ENCODE peak calls at places on chromosomes 7 and 10, in eight cellular contexts. T is dorsolateral prefrontal cortex, P is foreskin fibroblast, H is tibial artery, U is HCT116, M is adrenal gland, E is keratinocyte, X is astrocyte of the spinal cord. G is an unnamed sample.

GRCh38 chr7:3371601-3372000 is 70.5 kb downstream of the SDK1 start:
- DNase-seq in P (peak), E (no peak), U (no peak), X (peak), T (no peak), H (no peak), M (no peak), G (no peak)

GRCh38 chr10:122715576-122715975 is 15.9 kb upstream of the C10orf120 start:
- DNase-seq in P (no peak), H (no peak), M (no peak), X (no peak), U (no peak), T (no peak), E (no peak), G (no peak)

GRCh38 chr10:131676448-131676847 is 224.4 kb upstream of the PPP2R2D start:
- DNase-seq in M (no peak), P (no peak), E (no peak), T (no peak), H (no peak), U (no peak), X (no peak), G (no peak)

GRCh38 chr7:156177396-156178055 is 365.3 kb upstream of the SHH start:
- DNase-seq in X (no peak), U (no peak), P (no peak), E (no peak), H (no peak), M (peak), T (no peak), G (no peak)

GRCh38 chr7:129635300-129636029 is 23.9 kb downstream of the NRF1 start:
- DNase-seq in T (peak), P (peak), H (peak), U (peak), X (peak), M (peak), E (no peak), G (peak)

GRCh38 chr7:27134392-27134791 is 3.8 kb upstream of the HOXA4 start:
- DNase-seq in H (no peak), M (peak), U (no peak), T (no peak), E (no peak), P (peak), X (peak), G (peak)

GRCh38 chr10:14648042-14648765 is 126.5 kb downstream of the FAM107B start:
- DNase-seq in X (peak), H (peak), M (peak), T (peak), E (no peak), P (peak), U (no peak), G (peak)

GRCh38 chr10:28202941-28203352 is 99.9 kb downstream of the MPP7 start:
- DNase-seq in H (peak), T (no peak), U (no peak), P (peak), M (no peak), E (no peak), X (no peak), G (no peak)

GRCh38 chr7:149415391-149416068 is 45.3 kb downstream of the ZNF777 start:
- DNase-seq in P (peak), E (no peak), U (no peak), X (no peak), H (no peak), M (no peak), T (no peak), G (no peak)
- H3K4me3 ChIP-seq in P (peak), E (no peak), U (no peak), X (peak), H (peak), M (no peak), T (peak), G (no peak)

GRCh38 chr10:48639646-48640045 is 34.8 kb upstream of the ARHGAP22 start:
- DNase-seq in M (no peak), T (no peak), U (no peak), E (no peak), X (no peak), P (no peak), H (no peak), G (no peak)
- H3K4me3 ChIP-seq in M (no peak), T (no peak), U (no peak), E (no peak), X (no peak), P (no peak), H (no peak), G (no peak)

GRCh38 chr10:72332423-72333110 is 22.2 kb downstream of the DNAJB12 start:
- DNase-seq in H (no peak), T (no peak), P (no peak), E (no peak), U (no peak), X (no peak), M (no peak), G (no peak)

GRCh38 chr10:72330059-72330426 is 24.7 kb downstream of the DNAJB12 start:
- DNase-seq in X (no peak), H (no peak), T (no peak), U (no peak), E (no peak), P (no peak), M (no peak), G (no peak)

GRCh38 chr10:72333111-72334012 is 21.4 kb downstream of the DNAJB12 start:
- DNase-seq in X (no peak), P (no peak), E (no peak), M (no peak), U (no peak), H (no peak), T (no peak), G (no peak)

GRCh38 chr10:72329290-72330058 is 25.2 kb downstream of the DNAJB12 start:
- DNase-seq in P (no peak), M (peak), X (no peak), E (no peak), T (no peak), H (peak), U (no peak), G (no peak)

DNA sequence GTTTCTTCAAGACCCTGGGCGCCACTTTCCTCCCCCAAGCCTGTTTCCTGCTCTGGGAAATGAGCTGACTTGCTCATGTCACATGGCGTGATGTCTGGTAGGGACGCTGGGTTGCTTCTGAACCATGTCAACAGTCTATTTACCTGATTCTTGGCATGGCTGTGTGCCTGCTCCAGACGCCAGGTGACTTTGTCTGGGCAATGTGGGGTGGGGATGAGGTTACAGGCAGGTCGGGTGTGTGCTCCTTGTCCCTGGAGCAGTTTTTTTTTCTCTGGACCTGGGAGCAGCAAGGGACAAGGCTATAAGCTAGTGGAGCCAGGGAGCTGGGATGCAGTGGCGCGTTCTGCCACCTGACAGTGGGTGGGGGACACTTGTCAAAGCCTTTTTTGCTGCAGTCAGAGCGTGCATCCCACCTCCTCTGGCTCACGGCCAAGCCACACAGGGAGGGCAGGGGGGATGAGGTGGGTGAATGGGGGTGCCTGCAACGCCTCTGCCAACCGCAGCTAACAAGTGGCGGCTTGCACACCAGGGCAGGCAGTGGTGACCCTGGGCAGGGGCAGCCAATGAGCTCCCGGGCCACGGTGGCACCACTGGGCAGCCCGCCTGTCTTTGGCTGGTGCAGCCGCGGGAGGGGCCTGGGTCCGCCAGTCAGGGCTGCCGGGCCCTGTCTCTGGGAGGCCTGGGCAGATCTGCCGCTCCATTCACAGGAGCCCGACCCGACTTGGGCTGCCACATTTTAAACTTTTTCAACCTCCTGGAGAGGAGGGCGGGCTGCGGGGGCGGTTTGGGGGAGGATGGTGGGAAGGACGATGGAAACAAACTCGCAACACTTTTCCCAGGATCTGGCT is 22.9 kb downstream of the DNAJB12 start:
- DNase-seq in P (peak), E (peak), M (peak), T (peak), H (peak), U (peak), X (peak), G (peak)
- H3K4me3 ChIP-seq in P (no peak), E (no peak), M (no peak), T (no peak), H (no peak), U (peak), X (no peak), G (no peak)

DNA sequence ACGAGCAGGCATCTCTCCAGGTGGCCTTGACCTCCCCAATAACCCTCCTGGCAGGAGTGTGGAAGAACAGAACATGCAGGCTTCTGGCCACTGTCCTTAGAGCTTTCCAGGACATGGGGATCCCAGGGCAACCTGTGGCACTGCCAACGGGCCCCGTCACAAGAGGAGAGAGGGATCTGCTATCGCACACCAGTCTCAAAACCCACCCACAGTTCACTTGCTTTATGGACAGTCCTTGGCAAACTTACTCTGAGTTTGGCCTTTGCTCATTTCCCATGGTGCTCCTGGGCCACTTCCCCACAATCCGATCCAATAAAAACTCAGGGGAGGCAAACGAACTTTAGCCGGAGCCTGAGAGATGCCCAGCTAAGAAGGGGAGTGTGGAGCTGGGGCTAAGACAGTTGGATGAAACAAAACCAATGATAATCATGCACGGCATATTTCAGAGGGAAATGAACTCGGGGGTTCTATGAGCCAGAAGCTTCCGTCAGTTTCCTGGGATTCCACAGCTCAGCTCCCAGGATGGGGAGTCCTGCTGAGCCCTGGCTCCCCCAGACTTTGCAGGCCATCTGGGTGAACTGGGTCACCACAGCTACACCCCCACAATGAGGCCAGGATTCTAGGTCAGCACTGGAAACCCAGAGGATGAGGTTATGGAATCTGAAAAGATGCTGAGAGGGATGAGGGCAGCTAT is 158.4 kb downstream of the NEURL1 start:
- DNase-seq in H (peak), P (no peak), X (no peak), T (no peak), M (peak), U (no peak), E (no peak), G (peak)
- H3K4me3 ChIP-seq in H (no peak), P (no peak), X (no peak), T (no peak), M (no peak), U (no peak), E (no peak), G (no peak)

GRCh38 chr10:102437515-102437914 is 5.1 kb upstream of the CUEDC2 start:
- DNase-seq in T (no peak), U (no peak), M (no peak), E (no peak), P (no peak), X (no peak), H (no peak), G (no peak)

GRCh38 chr10:102436312-102436711 is 3.9 kb upstream of the CUEDC2 start:
- DNase-seq in U (no peak), X (no peak), T (no peak), M (no peak), P (peak), H (no peak), E (no peak), G (no peak)

GRCh38 chr10:102434251-102434913 is 2.0 kb upstream of the CUEDC2 start:
- DNase-seq in M (no peak), H (no peak), T (no peak), P (peak), U (no peak), X (no peak), E (no peak), G (no peak)

GRCh38 chr10:102435098-102435497 is 2.7 kb upstream of the CUEDC2 start:
- DNase-seq in U (no peak), T (no peak), M (no peak), X (no peak), P (peak), E (no peak), H (no peak), G (no peak)

DNA sequence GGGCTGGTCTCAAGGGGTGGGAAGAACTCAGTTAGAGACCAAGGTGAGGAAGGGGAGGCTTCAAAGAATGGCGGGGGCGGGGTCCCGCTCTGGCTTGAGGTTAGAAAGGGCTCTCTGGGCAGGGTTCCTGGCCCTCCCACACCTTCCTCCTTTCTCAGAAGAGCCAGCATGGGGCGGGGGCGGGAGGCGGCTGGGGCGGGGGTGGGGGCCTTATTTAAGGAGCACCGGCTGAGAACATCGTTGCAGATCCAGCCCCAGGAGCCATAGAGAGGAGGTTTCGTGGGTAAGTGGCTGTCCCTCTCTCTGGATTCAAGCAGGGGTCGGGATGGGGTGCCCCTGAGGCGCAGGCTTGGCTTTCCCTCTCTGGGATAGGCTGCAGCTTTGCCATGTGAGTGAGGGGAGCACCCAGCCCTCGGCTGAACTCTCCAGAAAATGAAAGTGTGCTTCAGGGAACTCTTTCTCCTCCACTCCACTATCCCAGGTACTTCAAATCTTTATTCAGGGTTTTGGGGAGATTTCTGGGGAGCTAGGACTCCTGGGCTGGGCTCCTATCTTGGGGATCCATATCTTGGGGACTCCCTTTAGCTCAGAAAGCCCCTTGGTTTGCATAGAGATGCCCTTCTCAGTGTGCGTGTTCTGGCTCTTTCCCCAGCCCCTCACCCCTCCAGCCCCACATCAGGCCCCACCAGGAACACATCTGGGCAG is 3.3 kb upstream of the CUEDC2 start:
- DNase-seq in U (no peak), X (no peak), M (no peak), E (no peak), P (peak), T (no peak), H (no peak), G (no peak)
- H3K4me3 ChIP-seq in U (no peak), X (peak), M (no peak), E (no peak), P (no peak), T (no peak), H (no peak), G (no peak)

GRCh38 chr10:82924711-82925110 is 1049.7 kb downstream of the NRG3 start:
- DNase-seq in X (no peak), M (no peak), U (no peak), E (no peak), H (no peak), P (peak), T (no peak), G (no peak)
- H3K4me3 ChIP-seq in X (no peak), M (no peak), U (no peak), E (no peak), H (no peak), P (no peak), T (no peak), G (no peak)

G was measured in colonic mucosa.